ENCODE peak calls at places on chromosomes 12 and 14, in nine cellular contexts. A, N, S, B, D, Y, T, I and H are unnamed samples.

GRCh38 chr12:64611430-64612286 is 1.4 kb downstream of the RASSF3 start:
- DNase-seq in A (no peak), N (peak; percentile 54), S (no peak), B (peak; percentile 38), D (peak; percentile 33), Y (no peak), T (no peak), I (peak; percentile 69), H (no peak)

GRCh38 chr14:72515779-72516770 is 377.8 kb downstream of the DPF3 start:
- DNase-seq in A (no peak), N (no peak), S (peak; percentile 50), B (no peak), D (no peak), Y (peak; percentile 65), T (no peak), I (no peak), H (no peak)

GRCh38 chr12:64895541-64895940 is 71.1 kb downstream of the TBC1D30 start:
- DNase-seq in A (no peak), N (no peak), S (no peak), B (no peak), D (no peak), Y (peak; percentile 46), T (no peak), I (no peak), H (no peak)

GRCh38 chr14:104592785-104593184 is 11.8 kb downstream of the TMEM179 start:
- DNase-seq in A (no peak), N (no peak), S (no peak), B (no peak), D (no peak), Y (no peak), T (no peak), I (no peak), H (no peak)

GRCh38 chr12:80472912-80473500 is 29.0 kb downstream of the PTPRQ start:
- DNase-seq in A (no peak), N (no peak), S (no peak), B (no peak), D (no peak), Y (peak; percentile 52), T (no peak), I (peak; percentile 34), H (peak; percentile 21)

GRCh38 chr12:101021911-101022388 is 188.1 kb downstream of the SLC5A8 start:
- DNase-seq in A (no peak), N (no peak), S (no peak), B (no peak), D (no peak), Y (peak; percentile 81), T (no peak), I (peak; percentile 78), H (no peak)

GRCh38 chr12:18864900-18865561 is 127.1 kb downstream of the CAPZA3 start:
- DNase-seq in A (no peak), N (no peak), S (no peak), B (no peak), D (no peak), Y (peak; percentile 45), T (no peak), I (peak; percentile 44), H (no peak)

GRCh38 chr14:56810341-56810740 is at the start of gene OTX2:
- DNase-seq in A (no peak), N (no peak), S (no peak), B (no peak), D (peak; percentile 15), Y (no peak), T (no peak), I (no peak), H (no peak)

GRCh38 chr12:46110220-46110700 is 119.9 kb upstream of the SCAF11 start:
- DNase-seq in A (no peak), N (no peak), S (no peak), B (no peak), D (no peak), Y (no peak), T (no peak), I (no peak), H (no peak)

GRCh38 chr12:91461061-91461460 is 278.4 kb upstream of the DCN start:
- DNase-seq in A (no peak), N (no peak), S (no peak), B (no peak), D (no peak), Y (no peak), T (no peak), I (no peak), H (no peak)